ENCODE peak calls at places on chromosomes 12 and 14, in eight cellular contexts. F is left ventricle myocardium inferior; I is HT1080; C is activated naive CD4-positive, alpha-beta T cell treated with anti-CD3 and anti-CD28 coated beads, Interleukin-2, amount 50 U/mL, for 72 hours; B is WTC11; G is MG63; K is activated CD8-positive, alpha-beta memory T cell treated with anti-CD3 and anti-CD28 coated beads for 24 hours; J is NCI-H1105. R is an unnamed sample.

GRCh38 chr12:52633383-52633782 is 15.0 kb upstream of the KRT73 start:
- DNase-seq in F (no peak), I (no peak), C (no peak), B (no peak), G (no peak), K (peak), J (no peak), R (no peak)

GRCh38 chr12:71400481-71400880 is 39.1 kb upstream of the LGR5 start:
- DNase-seq in F (no peak), I (no peak), C (no peak), B (no peak), G (no peak), K (no peak), J (no peak), R (no peak)

GRCh38 chr12:2288001-2288400 is 235.2 kb downstream of the CACNA1C start:
- DNase-seq in F (no peak), I (no peak), C (no peak), B (no peak), G (peak), K (no peak), J (no peak), R (no peak)

GRCh38 chr12:45349911-45350310 is 134.0 kb downstream of the ANO6 start:
- DNase-seq in F (no peak), I (peak), C (no peak), B (no peak), G (peak), K (no peak), J (no peak), R (no peak)

GRCh38 chr12:13205809-13206559 is 9.5 kb downstream of the EMP1 start:
- DNase-seq in F (no peak), I (peak), C (no peak), B (no peak), G (no peak), K (no peak), J (no peak), R (peak)

GRCh38 chr12:12720052-12720451 is 2.9 kb downstream of the CDKN1B start:
- DNase-seq in F (no peak), I (peak), C (no peak), B (no peak), G (no peak), K (no peak), J (no peak), R (peak)

GRCh38 chr12:92674500-92674899 is 28.3 kb upstream of the PLEKHG7 start:
- DNase-seq in F (no peak), I (no peak), C (no peak), B (no peak), G (no peak), K (no peak), J (no peak), R (no peak)

GRCh38 chr12:3033538-3033865 is 43.7 kb upstream of the TSPAN9 start:
- DNase-seq in F (no peak), I (no peak), C (no peak), B (no peak), G (no peak), K (no peak), J (no peak), R (no peak)

GRCh38 chr14:30240685-30241084 is 313.0 kb upstream of the PRKD1 start:
- DNase-seq in F (no peak), I (no peak), C (no peak), B (no peak), G (no peak), K (no peak), J (no peak), R (no peak)

GRCh38 chr12:30965613-30965985 is 39.1 kb downstream of the TSPAN11 start:
- DNase-seq in F (no peak), I (no peak), C (no peak), B (peak), G (no peak), K (no peak), J (no peak), R (no peak)

GRCh38 chr12:51270067-51270846 is at the start of gene SMAGP:
- DNase-seq in F (peak), I (peak), C (peak), B (peak), G (peak), K (peak), J (no peak), R (peak)

GRCh38 chr12:46933947-46934346 is 108.2 kb upstream of the SLC38A4 start:
- DNase-seq in F (no peak), I (peak), C (no peak), B (no peak), G (no peak), K (no peak), J (peak), R (peak)

GRCh38 chr12:126770188-126770587 is 1496.8 kb upstream of the TMEM132C start:
- DNase-seq in F (no peak), I (no peak), C (no peak), B (no peak), G (no peak), K (no peak), J (no peak), R (peak)

GRCh38 chr14:76937181-76938091 is 91.1 kb downstream of the IRF2BPL start:
- DNase-seq in F (peak), I (peak), C (no peak), B (no peak), G (peak), K (no peak), J (peak), R (no peak)

GRCh38 chr12:85277900-85278597 is 2.0 kb upstream of the ALX1 start:
- DNase-seq in F (no peak), I (no peak), C (no peak), B (peak), G (no peak), K (no peak), J (no peak), R (no peak)

GRCh38 chr14:54366726-54367707 is 29.8 kb upstream of the CDKN3 start:
- DNase-seq in F (no peak), I (peak), C (peak), B (peak), G (peak), K (no peak), J (peak), R (peak)

GRCh38 chr12:86772688-86773087 is 516.5 kb upstream of the MGAT4C start:
- DNase-seq in F (no peak), I (peak), C (no peak), B (no peak), G (peak), K (no peak), J (no peak), R (peak)

GRCh38 chr14:92692822-92693226 is 55.6 kb downstream of the LGMN start:
- DNase-seq in F (peak), I (peak), C (no peak), B (no peak), G (peak), K (no peak), J (peak), R (no peak)

GRCh38 chr14:100305446-100306255 is 593 bp downstream of the SLC25A29 start:
- DNase-seq in F (peak), I (no peak), C (peak), B (peak), G (no peak), K (peak), J (peak), R (peak)

GRCh38 chr14:76768201-76768656 is 7.0 kb downstream of the VASH1 start:
- DNase-seq in F (peak), I (no peak), C (peak), B (peak), G (no peak), K (peak), J (no peak), R (no peak)

GRCh38 chr12:72018036-72018435 is 79.4 kb downstream of the TPH2 start:
- DNase-seq in F (no peak), I (no peak), C (no peak), B (no peak), G (no peak), K (no peak), J (no peak), R (no peak)

GRCh38 chr12:63935361-63935760 is 90.9 kb downstream of the SRGAP1 start:
- DNase-seq in F (no peak), I (no peak), C (no peak), B (no peak), G (no peak), K (no peak), J (no peak), R (no peak)

GRCh38 chr12:18462437-18462836 is 201.1 kb downstream of the PIK3C2G start:
- DNase-seq in F (no peak), I (peak), C (no peak), B (no peak), G (peak), K (no peak), J (no peak), R (no peak)

GRCh38 chr12:122499991-122500684 is 594 bp downstream of the ZCCHC8 start:
- DNase-seq in F (peak), I (peak), C (peak), B (peak), G (peak), K (peak), J (peak), R (peak)

GRCh38 chr14:103388664-103389063 is 3.4 kb downstream of the MARK3 start:
- DNase-seq in F (no peak), I (no peak), C (no peak), B (no peak), G (no peak), K (no peak), J (no peak), R (no peak)

GRCh38 chr12:114679452-114679875 is 4.5 kb downstream of the TBX3 start:
- DNase-seq in F (no peak), I (no peak), C (no peak), B (no peak), G (no peak), K (no peak), J (no peak), R (no peak)

GRCh38 chr14:104603623-104604401 is 760 bp downstream of the TMEM179 start:
- DNase-seq in F (no peak), I (no peak), C (no peak), B (peak), G (no peak), K (no peak), J (peak), R (no peak)

GRCh38 chr14:35121026-35121886 is 534 bp downstream of the PPP2R3C start:
- DNase-seq in F (peak), I (no peak), C (no peak), B (no peak), G (peak), K (peak), J (no peak), R (peak)

GRCh38 chr12:66539451-66539850 is 139.4 kb downstream of the GRIP1 start:
- DNase-seq in F (no peak), I (no peak), C (no peak), B (no peak), G (no peak), K (no peak), J (no peak), R (no peak)